ENCODE peak calls at places on chromosomes 7 and 10, in eight cellular contexts. S is K562, C is SK-N-SH, H is A549, V is Panc1, J is HepG2, U is HCT116, P is HL-60. K is an unnamed sample.

GRCh38 chr10:17984056-17984455 is 32.3 kb downstream of the SLC39A12 start:
- DNase-seq in C (no peak), V (no peak), U (peak), H (no peak), J (no peak), P (no peak), S (no peak), K (no peak)

GRCh38 chr7:44308741-44309270 is 16.6 kb downstream of the CAMK2B start:
- DNase-seq in P (no peak), S (peak), V (no peak), C (peak), J (no peak), U (no peak), H (no peak), K (no peak)

GRCh38 chr10:13739178-13739577 is 152.4 kb downstream of the PRPF18 start:
- DNase-seq in C (no peak), H (no peak), V (no peak), P (no peak), U (no peak), J (no peak), S (no peak), K (no peak)

GRCh38 chr10:21065621-21066248 is 168.6 kb upstream of the NEBL start:
- DNase-seq in U (no peak), J (no peak), H (no peak), S (no peak), C (peak), V (no peak), P (no peak), K (no peak)

GRCh38 chr10:125006921-125007391 is 65.0 kb downstream of the ZRANB1 start:
- DNase-seq in S (no peak), P (no peak), C (peak), H (no peak), U (no peak), J (no peak), V (no peak), K (no peak)

GRCh38 chr7:30321992-30322637 is 37.7 kb downstream of the ZNRF2 start:
- DNase-seq in J (no peak), H (no peak), U (no peak), V (no peak), S (no peak), P (peak), C (no peak), K (no peak)

GRCh38 chr7:50595538-50596102 is 30.4 kb upstream of the DDC start:
- DNase-seq in V (no peak), H (no peak), J (peak), U (peak), S (peak), P (no peak), C (peak), K (peak)

GRCh38 chr7:128912281-128912680 is 1.8 kb upstream of the KCP start:
- DNase-seq in S (no peak), J (no peak), V (no peak), P (no peak), U (no peak), H (no peak), C (peak), K (no peak)

GRCh38 chr10:87818505-87819273 is 663 bp upstream of the ATAD1 start:
- DNase-seq in V (peak), U (no peak), C (peak), H (peak), J (no peak), P (peak), S (peak), K (peak)

GRCh38 chr10:6385683-6386082 is 183.0 kb downstream of the PFKFB3 start:
- DNase-seq in H (no peak), C (no peak), U (no peak), V (no peak), J (no peak), P (no peak), S (no peak), K (no peak)

GRCh38 chr10:90218846-90219245 is 517.5 kb downstream of the KIF20B start:
- DNase-seq in S (no peak), H (no peak), U (no peak), J (no peak), C (no peak), P (no peak), V (no peak), K (no peak)

GRCh38 chr10:8102708-8103401 is 48.4 kb downstream of the GATA3 start:
- DNase-seq in S (no peak), P (no peak), U (no peak), V (no peak), H (no peak), J (no peak), C (no peak), K (no peak)

GRCh38 chr10:34045571-34046190 is 711.2 kb upstream of the NRP1 start:
- DNase-seq in S (no peak), V (no peak), J (no peak), P (no peak), U (no peak), H (no peak), C (no peak), K (no peak)

GRCh38 chr7:157819517-157819807 is 482.7 kb downstream of the DNAJB6 start:
- DNase-seq in V (no peak), H (no peak), P (no peak), U (no peak), C (no peak), S (no peak), J (no peak), K (no peak)

GRCh38 chr10:16478801-16479200 is 42.0 kb downstream of the PTER start:
- DNase-seq in V (no peak), P (no peak), H (no peak), U (no peak), S (no peak), C (no peak), J (no peak), K (no peak)
- TF ChIP-seq REST in V (no peak), P (no peak), H (no peak), U (no peak), S (no peak), C (no peak), J (no peak), K (no peak)

GRCh38 chr10:44899450-44900080 is 11.6 kb upstream of the TMEM72 start:
- DNase-seq in P (no peak), V (no peak), H (no peak), C (no peak), S (no peak), J (no peak), U (no peak), K (peak)
- TF ChIP-seq REST in P (no peak), V (no peak), H (no peak), C (no peak), S (no peak), J (no peak), U (no peak), K (no peak)

GRCh38 chr7:53600296-53600695 is 564.9 kb downstream of the POM121L12 start:
- DNase-seq in H (no peak), S (no peak), V (no peak), C (no peak), P (no peak), U (no peak), J (no peak), K (no peak)

GRCh38 chr7:53596230-53596629 is 560.8 kb downstream of the POM121L12 start:
- DNase-seq in U (no peak), C (no peak), V (no peak), S (no peak), P (peak), J (no peak), H (no peak), K (peak)
- TF ChIP-seq REST in U (no peak), C (no peak), V (no peak), S (no peak), P (no peak), J (no peak), H (no peak), K (no peak)

GRCh38 chr7:24572421-24573007 is 738 bp upstream of the PALS2 start:
- DNase-seq in J (peak), U (no peak), S (peak), H (peak), P (no peak), V (no peak), C (peak), K (peak)
- TF ChIP-seq REST in J (no peak), U (no peak), S (no peak), H (no peak), P (no peak), V (no peak), C (no peak), K (no peak)

GRCh38 chr10:132461683-132462231 is 64.8 kb downstream of the PWWP2B start:
- DNase-seq in H (no peak), S (no peak), U (no peak), C (no peak), J (no peak), V (no peak), P (no peak), K (no peak)
- TF ChIP-seq REST in H (no peak), S (no peak), U (no peak), C (no peak), J (no peak), V (no peak), P (no peak), K (no peak)

GRCh38 chr10:29411666-29412335 is 122.9 kb downstream of the LYZL1 start:
- DNase-seq in J (no peak), V (no peak), S (no peak), U (no peak), H (no peak), C (no peak), P (no peak), K (no peak)
- TF ChIP-seq REST in J (no peak), V (no peak), S (no peak), U (no peak), H (no peak), C (no peak), P (no peak), K (no peak)

DNA sequence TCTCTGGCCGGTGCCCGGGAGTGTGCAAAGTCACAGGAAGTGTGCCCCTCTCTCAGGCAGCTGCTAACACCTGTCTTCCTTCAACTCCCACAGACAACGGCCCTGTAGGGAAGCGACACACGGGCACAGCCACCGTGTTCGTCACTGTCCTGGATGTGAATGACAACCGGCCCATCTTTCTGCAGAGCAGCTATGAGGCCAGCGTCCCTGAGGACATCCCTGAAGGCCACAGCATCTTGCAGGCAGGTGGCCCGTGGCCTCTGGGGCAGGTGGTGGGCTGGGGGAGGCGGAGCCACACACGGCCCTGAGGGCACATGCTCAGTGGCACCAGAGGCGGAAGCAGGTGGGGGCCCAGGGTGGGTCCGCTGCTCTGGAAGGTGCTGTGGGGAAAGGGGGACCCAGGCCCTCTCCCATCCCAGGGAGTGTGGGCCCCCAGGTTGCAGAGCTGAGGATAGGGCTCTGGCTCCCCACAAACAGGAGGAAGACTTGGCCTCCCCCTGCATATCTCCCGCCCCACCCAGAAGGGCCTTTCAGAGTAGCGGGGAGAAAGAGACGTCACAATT is 6.9 kb downstream of the C10orf105 start:
- DNase-seq in H (no peak), P (peak), J (no peak), S (peak), C (no peak), U (no peak), V (no peak), K (no peak)
- TF ChIP-seq REST in H (no peak), P (no peak), J (no peak), S (no peak), C (no peak), U (no peak), V (no peak), K (no peak)

DNA sequence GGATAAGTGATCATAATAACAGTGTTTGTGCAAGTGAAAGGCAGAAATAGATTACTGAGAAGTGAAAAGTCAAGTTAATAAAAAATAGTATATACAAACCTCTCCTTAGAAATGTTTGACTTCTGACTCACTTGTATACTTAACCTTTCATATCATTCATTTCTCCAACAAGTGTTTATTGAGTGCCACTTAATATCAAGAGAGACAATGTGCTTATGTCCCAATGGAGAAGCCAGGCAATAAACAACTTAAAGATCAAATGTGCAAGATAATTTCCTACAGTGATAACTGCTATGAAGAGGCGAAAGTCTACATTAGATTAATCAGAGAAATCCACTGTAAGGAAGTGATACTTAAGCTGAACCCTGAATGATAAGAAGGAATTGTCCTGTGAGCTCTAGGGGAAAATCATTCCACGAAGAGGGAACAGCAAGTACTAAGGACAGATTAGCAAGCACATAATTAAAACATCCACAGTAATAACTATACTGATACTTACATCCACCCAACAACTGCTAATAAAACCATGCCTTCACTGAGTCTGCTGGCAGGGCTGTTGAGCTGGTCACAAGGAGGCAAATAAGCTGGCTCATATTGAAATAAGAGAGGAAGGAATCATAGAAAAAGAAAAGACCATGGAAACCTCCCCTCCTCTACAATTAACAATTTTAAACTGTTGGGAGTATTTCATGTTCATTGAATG is 203.5 kb downstream of the CTNNA3 start:
- DNase-seq in V (no peak), S (no peak), J (no peak), C (no peak), U (no peak), P (no peak), H (peak), K (no peak)
- TF ChIP-seq REST in V (no peak), S (no peak), J (no peak), C (no peak), U (no peak), P (no peak), H (no peak), K (no peak)

GRCh38 chr10:63630928-63631685 is 109.9 kb downstream of the REEP3 start:
- DNase-seq in C (no peak), J (no peak), H (no peak), P (no peak), V (no peak), U (no peak), S (no peak), K (no peak)
- TF ChIP-seq REST in C (no peak), J (no peak), H (no peak), P (no peak), V (no peak), U (no peak), S (peak), K (no peak)

K was measured in GM23338.